ENCODE peak calls at places on chromosome 11, in eight cellular contexts. One of them, this sample, is unnamed.

GRCh38 chr11:124199702-124200101 is 16.6 kb downstream of the OR10D3 start:
- DNase-seq in NCI-H1105 treated with DMSO at 0.1 percent for 48 hours: no peak
- DNase-seq in effector memory CD8-positive, alpha-beta T cell: no peak
- DNase-seq in stimulated activated CD4-positive, alpha-beta T cell treated with anti-CD3 and anti-CD28 coated beads, Interleukin-4, amount 100 ng/mL, for 48 hours: no peak
- DNase-seq in Kasumi-1: no peak
- DNase-seq in Calu3: no peak
- DNase-seq in SJSA1: peak
- DNase-seq in NCI-H345: no peak
- DNase-seq in this sample: no peak

GRCh38 chr11:20097319-20098221 is 62.7 kb downstream of the DBX1 start:
- DNase-seq in NCI-H345: no peak
- DNase-seq in NCI-H1105 treated with DMSO at 0.1 percent for 48 hours: peak
- DNase-seq in Kasumi-1: no peak
- DNase-seq in SJSA1: no peak
- DNase-seq in effector memory CD8-positive, alpha-beta T cell: no peak
- DNase-seq in Calu3: no peak
- DNase-seq in stimulated activated CD4-positive, alpha-beta T cell treated with anti-CD3 and anti-CD28 coated beads, Interleukin-4, amount 100 ng/mL, for 48 hours: no peak
- DNase-seq in this sample: no peak

GRCh38 chr11:70016666-70017347 is 61.3 kb upstream of the ANO1 start:
- DNase-seq in NCI-H345: no peak
- DNase-seq in Kasumi-1: no peak
- DNase-seq in effector memory CD8-positive, alpha-beta T cell: no peak
- DNase-seq in NCI-H1105 treated with DMSO at 0.1 percent for 48 hours: no peak
- DNase-seq in stimulated activated CD4-positive, alpha-beta T cell treated with anti-CD3 and anti-CD28 coated beads, Interleukin-4, amount 100 ng/mL, for 48 hours: no peak
- DNase-seq in SJSA1: peak
- DNase-seq in Calu3: peak
- DNase-seq in this sample: no peak

GRCh38 chr11:31810779-31811647 is at the start of gene PAX6:
- DNase-seq in Calu3: peak
- DNase-seq in NCI-H345: peak
- DNase-seq in Kasumi-1: peak
- DNase-seq in effector memory CD8-positive, alpha-beta T cell: peak
- DNase-seq in SJSA1: peak
- DNase-seq in stimulated activated CD4-positive, alpha-beta T cell treated with anti-CD3 and anti-CD28 coated beads, Interleukin-4, amount 100 ng/mL, for 48 hours: no peak
- DNase-seq in NCI-H1105 treated with DMSO at 0.1 percent for 48 hours: peak
- DNase-seq in this sample: peak

GRCh38 chr11:116826751-116827431 is 2.8 kb upstream of the APOC3 start:
- DNase-seq in SJSA1: no peak
- DNase-seq in effector memory CD8-positive, alpha-beta T cell: no peak
- DNase-seq in NCI-H1105 treated with DMSO at 0.1 percent for 48 hours: no peak
- DNase-seq in Calu3: no peak
- DNase-seq in stimulated activated CD4-positive, alpha-beta T cell treated with anti-CD3 and anti-CD28 coated beads, Interleukin-4, amount 100 ng/mL, for 48 hours: no peak
- DNase-seq in Kasumi-1: no peak
- DNase-seq in NCI-H345: no peak
- DNase-seq in this sample: no peak

GRCh38 chr11:127485541-127485940 is 485.0 kb upstream of the KIRREL3 start:
- DNase-seq in effector memory CD8-positive, alpha-beta T cell: no peak
- DNase-seq in Calu3: no peak
- DNase-seq in Kasumi-1: no peak
- DNase-seq in SJSA1: peak
- DNase-seq in stimulated activated CD4-positive, alpha-beta T cell treated with anti-CD3 and anti-CD28 coated beads, Interleukin-4, amount 100 ng/mL, for 48 hours: no peak
- DNase-seq in NCI-H1105 treated with DMSO at 0.1 percent for 48 hours: no peak
- DNase-seq in NCI-H345: no peak
- DNase-seq in this sample: no peak

GRCh38 chr11:3686751-3687150 is 15.6 kb upstream of the CHRNA10 start:
- DNase-seq in NCI-H1105 treated with DMSO at 0.1 percent for 48 hours: no peak
- DNase-seq in NCI-H345: no peak
- DNase-seq in SJSA1: no peak
- DNase-seq in stimulated activated CD4-positive, alpha-beta T cell treated with anti-CD3 and anti-CD28 coated beads, Interleukin-4, amount 100 ng/mL, for 48 hours: no peak
- DNase-seq in effector memory CD8-positive, alpha-beta T cell: no peak
- DNase-seq in Calu3: no peak
- DNase-seq in Kasumi-1: no peak
- DNase-seq in this sample: no peak

GRCh38 chr11:12421386-12421785 is 44.0 kb downstream of the PARVA start:
- DNase-seq in effector memory CD8-positive, alpha-beta T cell: no peak
- DNase-seq in NCI-H1105 treated with DMSO at 0.1 percent for 48 hours: no peak
- DNase-seq in Calu3: no peak
- DNase-seq in NCI-H345: no peak
- DNase-seq in Kasumi-1: no peak
- DNase-seq in SJSA1: no peak
- DNase-seq in stimulated activated CD4-positive, alpha-beta T cell treated with anti-CD3 and anti-CD28 coated beads, Interleukin-4, amount 100 ng/mL, for 48 hours: no peak
- DNase-seq in this sample: no peak

GRCh38 chr11:97280347-97280746 is 890.5 kb downstream of the JRKL start:
- DNase-seq in Calu3: no peak
- DNase-seq in NCI-H345: no peak
- DNase-seq in stimulated activated CD4-positive, alpha-beta T cell treated with anti-CD3 and anti-CD28 coated beads, Interleukin-4, amount 100 ng/mL, for 48 hours: no peak
- DNase-seq in NCI-H1105 treated with DMSO at 0.1 percent for 48 hours: no peak
- DNase-seq in Kasumi-1: no peak
- DNase-seq in SJSA1: no peak
- DNase-seq in effector memory CD8-positive, alpha-beta T cell: no peak
- DNase-seq in this sample: no peak

GRCh38 chr11:10498426-10499250 is 42.3 kb downstream of the RNF141 start:
- DNase-seq in effector memory CD8-positive, alpha-beta T cell: no peak
- DNase-seq in NCI-H1105 treated with DMSO at 0.1 percent for 48 hours: no peak
- DNase-seq in stimulated activated CD4-positive, alpha-beta T cell treated with anti-CD3 and anti-CD28 coated beads, Interleukin-4, amount 100 ng/mL, for 48 hours: no peak
- DNase-seq in Calu3: no peak
- DNase-seq in NCI-H345: no peak
- DNase-seq in SJSA1: no peak
- DNase-seq in Kasumi-1: no peak
- DNase-seq in this sample: no peak

GRCh38 chr11:86214710-86215109 is 29.8 kb upstream of the EED start:
- DNase-seq in effector memory CD8-positive, alpha-beta T cell: no peak
- DNase-seq in Calu3: peak
- DNase-seq in NCI-H1105 treated with DMSO at 0.1 percent for 48 hours: no peak
- DNase-seq in stimulated activated CD4-positive, alpha-beta T cell treated with anti-CD3 and anti-CD28 coated beads, Interleukin-4, amount 100 ng/mL, for 48 hours: peak
- DNase-seq in Kasumi-1: peak
- DNase-seq in SJSA1: no peak
- DNase-seq in NCI-H345: no peak
- DNase-seq in this sample: no peak

GRCh38 chr11:108160970-108161566 is 39.7 kb downstream of the ACAT1 start:
- DNase-seq in stimulated activated CD4-positive, alpha-beta T cell treated with anti-CD3 and anti-CD28 coated beads, Interleukin-4, amount 100 ng/mL, for 48 hours: no peak
- DNase-seq in Kasumi-1: no peak
- DNase-seq in Calu3: no peak
- DNase-seq in NCI-H1105 treated with DMSO at 0.1 percent for 48 hours: no peak
- DNase-seq in effector memory CD8-positive, alpha-beta T cell: no peak
- DNase-seq in SJSA1: no peak
- DNase-seq in NCI-H345: no peak
- DNase-seq in this sample: no peak

GRCh38 chr11:64790205-64791095 is 12.1 kb upstream of the SF1 start:
- DNase-seq in NCI-H345: no peak
- DNase-seq in Calu3: no peak
- DNase-seq in SJSA1: no peak
- DNase-seq in NCI-H1105 treated with DMSO at 0.1 percent for 48 hours: no peak
- DNase-seq in Kasumi-1: no peak
- DNase-seq in stimulated activated CD4-positive, alpha-beta T cell treated with anti-CD3 and anti-CD28 coated beads, Interleukin-4, amount 100 ng/mL, for 48 hours: no peak
- DNase-seq in effector memory CD8-positive, alpha-beta T cell: no peak
- DNase-seq in this sample: no peak

GRCh38 chr11:70813651-70814050 is 415.3 kb downstream of the CTTN start:
- DNase-seq in SJSA1: no peak
- DNase-seq in effector memory CD8-positive, alpha-beta T cell: no peak
- DNase-seq in Calu3: no peak
- DNase-seq in stimulated activated CD4-positive, alpha-beta T cell treated with anti-CD3 and anti-CD28 coated beads, Interleukin-4, amount 100 ng/mL, for 48 hours: no peak
- DNase-seq in NCI-H1105 treated with DMSO at 0.1 percent for 48 hours: no peak
- DNase-seq in Kasumi-1: no peak
- DNase-seq in NCI-H345: no peak
- DNase-seq in this sample: no peak

GRCh38 chr11:1341928-1342524 is 32.6 kb upstream of the TOLLIP start:
- DNase-seq in stimulated activated CD4-positive, alpha-beta T cell treated with anti-CD3 and anti-CD28 coated beads, Interleukin-4, amount 100 ng/mL, for 48 hours: no peak
- DNase-seq in Kasumi-1: no peak
- DNase-seq in SJSA1: no peak
- DNase-seq in NCI-H345: no peak
- DNase-seq in effector memory CD8-positive, alpha-beta T cell: no peak
- DNase-seq in NCI-H1105 treated with DMSO at 0.1 percent for 48 hours: no peak
- DNase-seq in Calu3: no peak
- DNase-seq in this sample: no peak

GRCh38 chr11:131762346-131763110 is 392.1 kb downstream of the NTM start:
- DNase-seq in Kasumi-1: no peak
- DNase-seq in Calu3: no peak
- DNase-seq in SJSA1: no peak
- DNase-seq in effector memory CD8-positive, alpha-beta T cell: no peak
- DNase-seq in NCI-H345: no peak
- DNase-seq in stimulated activated CD4-positive, alpha-beta T cell treated with anti-CD3 and anti-CD28 coated beads, Interleukin-4, amount 100 ng/mL, for 48 hours: no peak
- DNase-seq in NCI-H1105 treated with DMSO at 0.1 percent for 48 hours: no peak
- DNase-seq in this sample: no peak

GRCh38 chr11:74460481-74461154 is 6.7 kb downstream of the KCNE3 start:
- DNase-seq in effector memory CD8-positive, alpha-beta T cell: no peak
- DNase-seq in Calu3: no peak
- DNase-seq in NCI-H345: no peak
- DNase-seq in NCI-H1105 treated with DMSO at 0.1 percent for 48 hours: no peak
- DNase-seq in Kasumi-1: peak
- DNase-seq in SJSA1: no peak
- DNase-seq in stimulated activated CD4-positive, alpha-beta T cell treated with anti-CD3 and anti-CD28 coated beads, Interleukin-4, amount 100 ng/mL, for 48 hours: no peak
- DNase-seq in this sample: no peak

GRCh38 chr11:9693801-9694553 is 30.1 kb downstream of the SWAP70 start:
- DNase-seq in effector memory CD8-positive, alpha-beta T cell: no peak
- DNase-seq in NCI-H1105 treated with DMSO at 0.1 percent for 48 hours: no peak
- DNase-seq in Kasumi-1: no peak
- DNase-seq in SJSA1: no peak
- DNase-seq in stimulated activated CD4-positive, alpha-beta T cell treated with anti-CD3 and anti-CD28 coated beads, Interleukin-4, amount 100 ng/mL, for 48 hours: no peak
- DNase-seq in Calu3: no peak
- DNase-seq in NCI-H345: no peak
- DNase-seq in this sample: no peak

GRCh38 chr11:133403900-133404299 is 128.4 kb downstream of the OPCML start:
- DNase-seq in Kasumi-1: no peak
- DNase-seq in stimulated activated CD4-positive, alpha-beta T cell treated with anti-CD3 and anti-CD28 coated beads, Interleukin-4, amount 100 ng/mL, for 48 hours: no peak
- DNase-seq in SJSA1: no peak
- DNase-seq in Calu3: no peak
- DNase-seq in effector memory CD8-positive, alpha-beta T cell: no peak
- DNase-seq in NCI-H345: no peak
- DNase-seq in NCI-H1105 treated with DMSO at 0.1 percent for 48 hours: peak
- DNase-seq in this sample: no peak

GRCh38 chr11:111633248-111633647 is 31.0 kb downstream of the SIK2 start:
- DNase-seq in Kasumi-1: no peak
- DNase-seq in NCI-H1105 treated with DMSO at 0.1 percent for 48 hours: peak
- DNase-seq in NCI-H345: peak
- DNase-seq in effector memory CD8-positive, alpha-beta T cell: no peak
- DNase-seq in stimulated activated CD4-positive, alpha-beta T cell treated with anti-CD3 and anti-CD28 coated beads, Interleukin-4, amount 100 ng/mL, for 48 hours: no peak
- DNase-seq in Calu3: no peak
- DNase-seq in SJSA1: no peak
- DNase-seq in this sample: no peak

GRCh38 chr11:33178443-33179154 is 17.3 kb upstream of the CSTF3 start:
- DNase-seq in SJSA1: no peak
- DNase-seq in NCI-H345: no peak
- DNase-seq in NCI-H1105 treated with DMSO at 0.1 percent for 48 hours: no peak
- DNase-seq in effector memory CD8-positive, alpha-beta T cell: no peak
- DNase-seq in Calu3: no peak
- DNase-seq in Kasumi-1: peak
- DNase-seq in stimulated activated CD4-positive, alpha-beta T cell treated with anti-CD3 and anti-CD28 coated beads, Interleukin-4, amount 100 ng/mL, for 48 hours: no peak
- DNase-seq in this sample: no peak

GRCh38 chr11:96143016-96143670 is 199.9 kb downstream of the MAML2 start:
- DNase-seq in effector memory CD8-positive, alpha-beta T cell: no peak
- DNase-seq in Kasumi-1: no peak
- DNase-seq in SJSA1: no peak
- DNase-seq in stimulated activated CD4-positive, alpha-beta T cell treated with anti-CD3 and anti-CD28 coated beads, Interleukin-4, amount 100 ng/mL, for 48 hours: no peak
- DNase-seq in NCI-H1105 treated with DMSO at 0.1 percent for 48 hours: no peak
- DNase-seq in Calu3: no peak
- DNase-seq in NCI-H345: no peak
- DNase-seq in this sample: no peak

GRCh38 chr11:16818284-16818683 is 79.8 kb downstream of the C11orf58 start:
- DNase-seq in NCI-H345: no peak
- DNase-seq in Kasumi-1: no peak
- DNase-seq in Calu3: peak
- DNase-seq in SJSA1: no peak
- DNase-seq in NCI-H1105 treated with DMSO at 0.1 percent for 48 hours: no peak
- DNase-seq in effector memory CD8-positive, alpha-beta T cell: no peak
- DNase-seq in stimulated activated CD4-positive, alpha-beta T cell treated with anti-CD3 and anti-CD28 coated beads, Interleukin-4, amount 100 ng/mL, for 48 hours: no peak
- DNase-seq in this sample: no peak

GRCh38 chr11:65973439-65974110 is 12.0 kb downstream of the SART1 start:
- DNase-seq in SJSA1: no peak
- DNase-seq in NCI-H1105 treated with DMSO at 0.1 percent for 48 hours: no peak
- DNase-seq in Calu3: no peak
- DNase-seq in effector memory CD8-positive, alpha-beta T cell: no peak
- DNase-seq in stimulated activated CD4-positive, alpha-beta T cell treated with anti-CD3 and anti-CD28 coated beads, Interleukin-4, amount 100 ng/mL, for 48 hours: no peak
- DNase-seq in NCI-H345: no peak
- DNase-seq in Kasumi-1: no peak
- DNase-seq in this sample: no peak

This sample was measured in CD4-positive, alpha-beta memory T cell.